ENCODE peak calls at places on chromosomes 4 and X, in seven cellular contexts. Q is fibroblast of the aortic adventitia, J is Peyer's patch, D is ascending aorta, B is tibial nerve, A is foreskin fibroblast, I is dorsolateral prefrontal cortex. Z is an unnamed sample.

GRCh38 chrX:2484721-2485459 is 15.9 kb downstream of the DHRSX start:
- DNase-seq in Q (peak; percentile 67), J (no peak), D (no peak), B (no peak), A (peak; percentile 63), I (no peak), Z (peak; percentile 73)

GRCh38 chrX:136162827-136163427 is 15.6 kb downstream of the FHL1 start:
- DNase-seq in Q (peak; percentile 61), J (no peak), D (peak; percentile 78), B (no peak), A (peak; percentile 39), I (no peak), Z (peak; percentile 50)

GRCh38 chrX:153465691-153466380 is 4.5 kb downstream of the HAUS7 start:
- DNase-seq in Q (no peak), J (no peak), D (no peak), B (no peak), A (no peak), I (no peak), Z (no peak)

GRCh38 chrX:102746134-102746584 is 25.6 kb downstream of the GPRASP3 start:
- DNase-seq in Q (peak; percentile 6), J (no peak), D (no peak), B (no peak), A (peak; percentile 16), I (no peak), Z (peak; percentile 11)

GRCh38 chr4:156999175-156999517 is 27.5 kb upstream of the PDGFC start:
- DNase-seq in Q (peak; percentile 100), J (no peak), D (peak; percentile 78), B (no peak), A (peak; percentile 97), I (no peak), Z (peak; percentile 98)

GRCh38 chr4:81919238-81919637 is 447.5 kb upstream of the RASGEF1B start:
- DNase-seq in Q (peak; percentile 4), J (no peak), D (no peak), B (no peak), A (no peak), I (no peak), Z (no peak)

GRCh38 chr4:52376107-52376704 is 282.9 kb downstream of the USP46 start:
- DNase-seq in Q (peak; percentile 77), J (no peak), D (no peak), B (no peak), A (peak; percentile 26), I (no peak), Z (peak; percentile 61)

GRCh38 chr4:129378346-129378745 is 282.4 kb downstream of the C4orf33 start:
- DNase-seq in Q (no peak), J (no peak), D (no peak), B (no peak), A (no peak), I (no peak), Z (no peak)

GRCh38 chrX:129115104-129115503 is 408.2 kb downstream of the SMARCA1 start:
- DNase-seq in Q (no peak), J (no peak), D (no peak), B (no peak), A (no peak), I (no peak), Z (no peak)

GRCh38 chrX:47145408-47146120 is 543 bp downstream of the RBM10 start:
- DNase-seq in Q (peak; percentile 10), J (peak; percentile 20), D (no peak), B (no peak), A (no peak), I (no peak), Z (no peak)

GRCh38 chr4:170305627-170306026 is 215.9 kb upstream of the AADAT start:
- DNase-seq in Q (no peak), J (no peak), D (no peak), B (no peak), A (no peak), I (no peak), Z (no peak)

GRCh38 chr4:179586460-179586859 is 2144.2 kb upstream of the AGA start:
- DNase-seq in Q (no peak), J (no peak), D (no peak), B (no peak), A (no peak), I (no peak), Z (peak; percentile 16)

GRCh38 chr4:113294910-113295309 is 245.5 kb downstream of the ANK2 start:
- DNase-seq in Q (no peak), J (no peak), D (no peak), B (no peak), A (no peak), I (no peak), Z (no peak)

GRCh38 chrX:100363926-100364325 is 46.1 kb downstream of the PCDH19 start:
- DNase-seq in Q (no peak), J (no peak), D (no peak), B (no peak), A (no peak), I (no peak), Z (no peak)

GRCh38 chrX:87409113-87409841 is 108.3 kb upstream of the KLHL4 start:
- DNase-seq in Q (peak; percentile 87), J (no peak), D (peak; percentile 88), B (no peak), A (no peak), I (no peak), Z (peak; percentile 96)

GRCh38 chrX:142977128-142977914 is 48.4 kb upstream of the SPANXN4 start:
- DNase-seq in Q (no peak), J (no peak), D (no peak), B (no peak), A (no peak), I (no peak), Z (no peak)

GRCh38 chr4:54428940-54429339 is 199.8 kb downstream of the PDGFRA start:
- DNase-seq in Q (no peak), J (no peak), D (no peak), B (no peak), A (no peak), I (no peak), Z (no peak)

GRCh38 chrX:120262781-120263719 is 12.4 kb downstream of the ZBTB33 start:
- DNase-seq in Q (no peak), J (no peak), D (no peak), B (no peak), A (no peak), I (no peak), Z (no peak)

GRCh38 chr4:137283737-137284136 is 248.6 kb downstream of the PCDH18 start:
- DNase-seq in Q (peak; percentile 64), J (no peak), D (no peak), B (no peak), A (no peak), I (no peak), Z (peak; percentile 37)

GRCh38 chrX:48785156-48785524 is 1.2 kb upstream of the GATA1 start:
- DNase-seq in Q (no peak), J (no peak), D (no peak), B (no peak), A (no peak), I (no peak), Z (no peak)

GRCh38 chr4:87076690-87077358 is 142.0 kb downstream of the AFF1 start:
- DNase-seq in Q (no peak), J (no peak), D (no peak), B (no peak), A (no peak), I (no peak), Z (no peak)

GRCh38 chr4:36168127-36168898 is 76.0 kb downstream of the ARAP2 start:
- DNase-seq in Q (no peak), J (no peak), D (no peak), B (no peak), A (no peak), I (no peak), Z (peak; percentile 39)

GRCh38 chrX:54695816-54696487 is 102.1 kb downstream of the ITIH6 start:
- DNase-seq in Q (no peak), J (no peak), D (no peak), B (no peak), A (no peak), I (no peak), Z (no peak)

GRCh38 chr4:70996014-70996353 is 2.5 kb downstream of the DCK start:
- DNase-seq in Q (no peak), J (peak; percentile 26), D (no peak), B (no peak), A (no peak), I (no peak), Z (no peak)
- H3K4me3 ChIP-seq in Q (no peak overlapping the region), J (peak overlapping the region; percentile 91), D (peak overlapping the region; percentile 9), B (peak overlapping the region; percentile 19), A (peak overlapping the region; percentile 15), I (peak overlapping the region; percentile 34), Z (no peak overlapping the region)

GRCh38 chr4:117085185-117085701 is at the start of gene TRAM1L1:
- DNase-seq in Q (peak; percentile 42), J (no peak), D (peak; percentile 68), B (no peak), A (peak; percentile 45), I (peak; percentile 59), Z (peak; percentile 79)
- TF ChIP-seq CTCF in Q (peak; percentile 8), J (no peak), D (no peak), B (no peak), A (peak; percentile 10), I (peak; percentile 44), Z (peak; percentile 17)

GRCh38 chr4:73683033-73683432 is 57.3 kb upstream of the CXCL8 start:
- DNase-seq in Q (no peak), J (no peak), D (no peak), B (no peak), A (no peak), I (no peak), Z (no peak)

GRCh38 chr4:73684097-73684496 is 56.3 kb upstream of the CXCL8 start:
- DNase-seq in Q (peak; percentile 37), J (no peak), D (no peak), B (no peak), A (peak; percentile 45), I (no peak), Z (no peak)

GRCh38 chr4:73691759-73692158 is 48.6 kb upstream of the CXCL8 start:
- DNase-seq in Q (no peak), J (no peak), D (no peak), B (no peak), A (no peak), I (no peak), Z (no peak)

GRCh38 chr4:73690051-73690744 is 50.2 kb upstream of the CXCL8 start:
- DNase-seq in Q (peak; percentile 43), J (no peak), D (no peak), B (no peak), A (peak; percentile 63), I (no peak), Z (no peak)

GRCh38 chr4:73687414-73687813 is 53.0 kb upstream of the CXCL8 start:
- DNase-seq in Q (no peak), J (no peak), D (no peak), B (no peak), A (no peak), I (no peak), Z (no peak)
- H3K4me3 ChIP-seq in Q (no peak overlapping the region), J (no peak overlapping the region), D (no peak overlapping the region), B (no peak overlapping the region), A (no peak overlapping the region), I (no peak overlapping the region), Z (no peak overlapping the region)

GRCh38 chrX:140053841-140054240 is 88.5 kb upstream of the CXorf66 start:
- DNase-seq in Q (no peak), J (no peak), D (no peak), B (no peak), A (no peak), I (no peak), Z (no peak)

DNA sequence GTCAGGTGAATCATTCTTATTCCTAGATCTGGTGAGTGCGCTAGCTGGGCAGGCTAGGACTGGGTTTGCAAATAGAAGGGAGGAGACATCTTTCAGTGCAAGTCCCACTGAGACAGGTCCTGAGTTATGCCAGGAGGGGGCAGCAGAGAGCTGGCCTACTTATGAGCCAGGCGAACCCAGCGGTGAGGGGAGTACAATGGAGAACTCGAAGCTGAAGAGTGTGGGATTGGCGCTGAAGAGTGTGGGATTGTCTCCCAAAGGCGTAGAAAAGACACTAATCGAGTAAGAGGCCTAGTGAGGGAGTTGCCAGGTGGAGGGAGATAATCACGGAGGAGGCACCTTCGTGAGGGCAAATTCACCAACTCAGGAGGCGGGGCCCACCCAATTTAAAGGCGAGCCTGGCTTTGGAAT is 91.7 kb upstream of the CXorf66 start:
- DNase-seq in Q (peak; percentile 77), J (peak; percentile 38), D (peak; percentile 81), B (peak; percentile 46), A (peak; percentile 1), I (peak; percentile 84), Z (peak; percentile 74)
- TF ChIP-seq CTCF in Q (peak; percentile 91), J (peak; percentile 47), D (peak; percentile 85), B (peak; percentile 90), A (peak; percentile 85), I (peak; percentile 72), Z (peak; percentile 80)

Z was measured in astrocyte of the spinal cord.